ENCODE peak calls at places on chromosome 6, in five cellular contexts. One of them, this sample, is unnamed.
A peak's percentile ranks its signal among the peaks of the same experiment; 100 is the strongest.

GRCh38 chr6:76072562-76072961 is at the start of gene IMPG1:
- DNase-seq in keratinocyte: no peak
- DNase-seq in SK-N-SH: no peak
- DNase-seq in OCI-LY7: no peak
- DNase-seq in body of pancreas: no peak
- DNase-seq in this sample: no peak

GRCh38 chr6:79710127-79710526 is 79.0 kb downstream of the SH3BGRL2 start:
- DNase-seq in OCI-LY7: no peak
- DNase-seq in SK-N-SH: no peak
- DNase-seq in body of pancreas: no peak
- DNase-seq in keratinocyte: no peak
- DNase-seq in this sample: no peak

GRCh38 chr6:112130878-112131277 is 43.5 kb downstream of the FAM229B start:
- DNase-seq in keratinocyte: no peak
- DNase-seq in body of pancreas: no peak
- DNase-seq in OCI-LY7: no peak
- DNase-seq in SK-N-SH: no peak
- DNase-seq in this sample: no peak

GRCh38 chr6:111269401-111269970 is 182.2 kb downstream of the SLC16A10 start:
- DNase-seq in OCI-LY7: no peak
- DNase-seq in SK-N-SH: no peak
- DNase-seq in body of pancreas: no peak
- DNase-seq in keratinocyte: no peak
- DNase-seq in this sample: no peak

GRCh38 chr6:37615564-37616340 is 81.9 kb downstream of the MDGA1 start:
- DNase-seq in keratinocyte: no peak
- DNase-seq in OCI-LY7: no peak
- DNase-seq in SK-N-SH: no peak
- DNase-seq in body of pancreas: no peak
- DNase-seq in this sample: no peak

GRCh38 chr6:16337280-16337975 is 99.0 kb downstream of the GMPR start:
- DNase-seq in SK-N-SH: peak; percentile 81
- DNase-seq in keratinocyte: no peak
- DNase-seq in body of pancreas: peak; percentile 71
- DNase-seq in OCI-LY7: no peak
- DNase-seq in this sample: peak; percentile 49

GRCh38 chr6:4809999-4810918 is 34.1 kb downstream of the CDYL start:
- DNase-seq in SK-N-SH: no peak
- DNase-seq in keratinocyte: no peak
- DNase-seq in body of pancreas: no peak
- DNase-seq in OCI-LY7: no peak
- DNase-seq in this sample: no peak

GRCh38 chr6:117448011-117448410 is 22.3 kb upstream of the ROS1 start:
- DNase-seq in body of pancreas: no peak
- DNase-seq in SK-N-SH: no peak
- DNase-seq in OCI-LY7: no peak
- DNase-seq in keratinocyte: no peak
- DNase-seq in this sample: peak; percentile 45

GRCh38 chr6:11427091-11427739 is 110.3 kb upstream of the TMEM170B start:
- DNase-seq in body of pancreas: no peak
- DNase-seq in SK-N-SH: no peak
- DNase-seq in OCI-LY7: no peak
- DNase-seq in keratinocyte: no peak
- DNase-seq in this sample: no peak

GRCh38 chr6:49027644-49028043 is 435.4 kb downstream of the MMUT start:
- DNase-seq in OCI-LY7: no peak
- DNase-seq in body of pancreas: no peak
- DNase-seq in SK-N-SH: no peak
- DNase-seq in keratinocyte: no peak
- DNase-seq in this sample: no peak

GRCh38 chr6:43885399-43886066 is 115.5 kb downstream of the VEGFA start:
- DNase-seq in OCI-LY7: no peak
- DNase-seq in body of pancreas: no peak
- DNase-seq in SK-N-SH: no peak
- DNase-seq in keratinocyte: no peak
- DNase-seq in this sample: no peak

GRCh38 chr6:30963641-30964040 is 19.9 kb upstream of the MUC21 start:
- DNase-seq in body of pancreas: no peak
- DNase-seq in OCI-LY7: no peak
- DNase-seq in SK-N-SH: no peak
- DNase-seq in keratinocyte: no peak
- DNase-seq in this sample: no peak

GRCh38 chr6:13013681-13014550 is 297.3 kb downstream of the PHACTR1 start:
- DNase-seq in SK-N-SH: peak; percentile 76
- DNase-seq in keratinocyte: no peak
- DNase-seq in body of pancreas: no peak
- DNase-seq in OCI-LY7: no peak
- DNase-seq in this sample: peak; percentile 74

GRCh38 chr6:118912646-118913045 is 18.7 kb downstream of the ASF1A start:
- DNase-seq in SK-N-SH: peak; percentile 27
- DNase-seq in keratinocyte: no peak
- DNase-seq in body of pancreas: no peak
- DNase-seq in OCI-LY7: no peak
- DNase-seq in this sample: no peak

GRCh38 chr6:144335914-144336313 is 50.8 kb downstream of the UTRN start:
- DNase-seq in SK-N-SH: no peak
- DNase-seq in OCI-LY7: peak; percentile 61
- DNase-seq in keratinocyte: peak; percentile 67
- DNase-seq in body of pancreas: no peak
- DNase-seq in this sample: no peak

GRCh38 chr6:144335315-144335861 is 50.3 kb downstream of the UTRN start:
- DNase-seq in keratinocyte: no peak
- DNase-seq in SK-N-SH: no peak
- DNase-seq in OCI-LY7: peak; percentile 35
- DNase-seq in body of pancreas: no peak
- DNase-seq in this sample: no peak

GRCh38 chr6:144332177-144332576 is 47.0 kb downstream of the UTRN start:
- DNase-seq in body of pancreas: no peak
- DNase-seq in keratinocyte: no peak
- DNase-seq in SK-N-SH: no peak
- DNase-seq in OCI-LY7: no peak
- DNase-seq in this sample: peak; percentile 29

GRCh38 chr6:144331610-144332009 is 46.5 kb downstream of the UTRN start:
- DNase-seq in keratinocyte: no peak
- DNase-seq in OCI-LY7: no peak
- DNase-seq in SK-N-SH: no peak
- DNase-seq in body of pancreas: no peak
- DNase-seq in this sample: peak; percentile 65

DNA sequence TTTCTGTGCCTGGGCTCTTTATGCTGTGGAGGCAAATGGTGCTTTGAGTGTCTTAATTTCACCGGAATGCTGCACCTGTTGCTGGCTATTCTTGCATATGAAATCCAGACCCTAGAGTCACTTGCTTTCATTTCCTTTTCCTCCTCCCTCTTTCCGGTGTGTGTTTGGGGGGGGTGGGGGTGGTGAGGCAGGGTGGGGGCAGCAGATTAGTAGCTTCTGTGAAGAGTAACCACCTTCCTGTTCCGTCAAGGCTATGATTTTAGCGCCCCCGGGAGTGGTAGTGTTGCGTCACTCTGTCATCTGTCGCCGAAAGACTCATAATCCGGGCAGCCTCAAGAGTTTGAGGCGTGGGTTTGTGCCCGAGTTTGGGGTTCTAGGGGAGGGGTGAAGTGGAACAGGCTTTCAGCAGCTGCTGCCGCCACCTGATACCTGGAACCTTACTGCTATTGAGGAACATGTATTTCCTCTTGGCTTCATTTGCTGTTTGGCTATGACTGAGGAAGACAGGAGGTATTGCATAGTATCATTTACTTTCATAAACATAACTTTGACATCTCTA is 49.1 kb downstream of the UTRN start:
- DNase-seq in OCI-LY7: peak; percentile 68
- DNase-seq in keratinocyte: no peak
- DNase-seq in body of pancreas: peak; percentile 49
- DNase-seq in SK-N-SH: no peak
- DNase-seq in this sample: no peak
- H3K4me3 ChIP-seq in OCI-LY7: peak overlapping the region; percentile 54
- H3K4me3 ChIP-seq in keratinocyte: no peak overlapping the region
- H3K4me3 ChIP-seq in body of pancreas: no peak overlapping the region
- H3K4me3 ChIP-seq in SK-N-SH: no peak overlapping the region
- H3K4me3 ChIP-seq in this sample: no peak overlapping the region

DNA sequence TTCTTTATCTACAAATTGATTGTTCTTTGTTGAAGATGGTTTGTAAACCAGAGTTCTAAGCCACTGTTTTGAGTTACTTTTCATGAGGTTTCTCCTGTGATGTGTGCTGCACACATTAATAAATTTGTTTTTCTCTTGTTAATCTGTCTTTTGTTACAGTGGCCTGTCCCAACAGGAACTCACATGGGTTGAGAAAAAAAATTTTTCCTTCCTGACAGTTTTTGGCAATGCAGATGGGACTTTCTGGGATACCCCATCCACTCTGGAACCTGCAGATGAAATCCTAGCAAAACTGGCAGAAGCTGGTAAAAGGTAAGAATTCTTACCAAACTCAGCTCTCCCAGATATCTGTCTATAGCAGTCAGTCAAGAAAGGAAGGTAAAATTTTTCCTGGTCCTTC is 88.1 kb downstream of the CEP162 start:
- DNase-seq in body of pancreas: no peak
- DNase-seq in OCI-LY7: no peak
- DNase-seq in keratinocyte: no peak
- DNase-seq in SK-N-SH: no peak
- DNase-seq in this sample: no peak
- H3K27ac ChIP-seq in body of pancreas: no peak overlapping the region
- H3K27ac ChIP-seq in OCI-LY7: no peak overlapping the region
- H3K27ac ChIP-seq in keratinocyte: no peak overlapping the region
- H3K27ac ChIP-seq in SK-N-SH: no peak overlapping the region
- H3K27ac ChIP-seq in this sample: no peak overlapping the region

GRCh38 chr6:26232950-26233607 is 131.9 kb upstream of the BTN3A2 start:
- DNase-seq in SK-N-SH: no peak
- DNase-seq in keratinocyte: no peak
- DNase-seq in body of pancreas: no peak
- DNase-seq in OCI-LY7: no peak
- DNase-seq in this sample: peak; percentile 74

GRCh38 chr6:26232306-26232949 is 132.6 kb upstream of the BTN3A2 start:
- DNase-seq in body of pancreas: no peak
- DNase-seq in SK-N-SH: no peak
- DNase-seq in keratinocyte: no peak
- DNase-seq in OCI-LY7: no peak
- DNase-seq in this sample: no peak

GRCh38 chr6:26234421-26235239 is 130.4 kb upstream of the BTN3A2 start:
- DNase-seq in body of pancreas: peak; percentile 59
- DNase-seq in keratinocyte: no peak
- DNase-seq in OCI-LY7: peak; percentile 90
- DNase-seq in SK-N-SH: peak; percentile 73
- DNase-seq in this sample: peak; percentile 87

GRCh38 chr6:26233608-26234420 is 131.2 kb upstream of the BTN3A2 start:
- DNase-seq in keratinocyte: no peak
- DNase-seq in body of pancreas: peak; percentile 55
- DNase-seq in SK-N-SH: peak; percentile 40
- DNase-seq in OCI-LY7: peak; percentile 91
- DNase-seq in this sample: peak; percentile 82

DNA sequence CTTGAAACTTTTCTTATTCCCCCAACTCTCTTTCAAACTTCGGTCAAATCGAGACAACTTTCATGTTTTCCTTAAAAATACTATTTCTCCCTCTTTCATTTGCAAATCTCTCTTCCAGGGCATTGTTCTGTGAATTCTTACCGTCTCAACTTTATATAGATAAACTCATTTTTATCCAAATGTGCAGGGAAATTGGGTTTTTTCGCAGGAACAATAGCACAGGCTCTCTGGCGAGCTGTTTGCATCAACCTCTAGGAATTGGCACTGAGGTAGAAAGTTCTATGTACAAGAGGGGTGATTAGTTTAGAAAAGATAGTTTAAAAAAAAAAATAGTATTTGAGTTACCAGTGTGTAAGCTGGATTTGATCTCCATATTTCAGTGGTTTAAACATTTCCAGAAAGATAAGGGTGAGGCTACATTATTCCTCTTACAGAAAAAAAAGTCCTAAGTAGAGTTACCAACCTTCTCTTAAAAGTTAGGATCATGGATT is 129.7 kb upstream of the BTN3A2 start:
- DNase-seq in body of pancreas: no peak
- DNase-seq in keratinocyte: no peak
- DNase-seq in SK-N-SH: no peak
- DNase-seq in OCI-LY7: peak; percentile 54
- DNase-seq in this sample: no peak
- H3K4me3 ChIP-seq in body of pancreas: no peak overlapping the region
- H3K4me3 ChIP-seq in keratinocyte: peak overlapping the region; percentile 73
- H3K4me3 ChIP-seq in SK-N-SH: peak overlapping the region; percentile 61
- H3K4me3 ChIP-seq in OCI-LY7: peak overlapping the region; percentile 69
- H3K4me3 ChIP-seq in this sample: peak overlapping the region; percentile 81

GRCh38 chr6:41732601-41733348 is 2.6 kb downstream of the TFEB start:
- DNase-seq in OCI-LY7: peak; percentile 87
- DNase-seq in SK-N-SH: no peak
- DNase-seq in body of pancreas: peak; percentile 36
- DNase-seq in keratinocyte: no peak
- DNase-seq in this sample: peak; percentile 65
- H3K27ac ChIP-seq in OCI-LY7: peak overlapping the region; percentile 94
- H3K27ac ChIP-seq in SK-N-SH: peak overlapping the region; percentile 81
- H3K27ac ChIP-seq in body of pancreas: peak overlapping the region; percentile 87
- H3K27ac ChIP-seq in keratinocyte: peak overlapping the region; percentile 23
- H3K27ac ChIP-seq in this sample: no peak overlapping the region

DNA sequence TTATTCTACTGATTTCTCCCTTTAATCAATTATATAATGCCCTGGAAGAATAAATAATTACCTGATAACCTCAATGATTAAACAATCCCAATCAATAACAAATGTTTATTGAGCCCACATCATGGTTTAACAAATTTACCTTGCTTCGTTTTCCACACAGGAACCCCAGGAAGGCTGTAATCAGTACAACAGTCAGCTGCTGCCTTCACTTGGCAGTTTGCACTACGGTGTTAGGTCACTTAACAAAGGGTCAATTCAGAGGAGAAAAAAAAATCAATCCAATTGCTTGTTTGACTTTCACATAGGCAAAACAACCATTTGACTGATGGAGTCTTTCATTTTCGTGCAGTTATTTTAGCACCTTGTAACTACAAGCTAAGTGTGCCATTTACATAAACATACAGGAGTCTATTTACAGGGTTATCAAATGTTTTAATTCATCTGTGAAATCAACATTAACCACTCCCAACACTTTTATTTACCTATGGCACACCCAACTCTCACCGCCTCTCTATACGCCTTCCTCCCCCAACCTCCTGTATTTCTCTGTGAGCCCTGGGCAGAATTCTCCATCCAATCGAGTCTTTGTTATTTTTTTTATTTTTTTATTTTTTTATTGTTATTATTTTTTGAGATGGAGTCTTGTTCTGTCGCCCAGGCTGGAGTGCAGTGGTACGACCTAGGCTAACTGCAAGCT is 140.4 kb upstream of the TAB2 start:
- DNase-seq in body of pancreas: peak; percentile 74
- DNase-seq in keratinocyte: no peak
- DNase-seq in SK-N-SH: no peak
- DNase-seq in OCI-LY7: no peak
- DNase-seq in this sample: no peak
- H3K4me3 ChIP-seq in body of pancreas: no peak overlapping the region
- H3K4me3 ChIP-seq in keratinocyte: no peak overlapping the region
- H3K4me3 ChIP-seq in SK-N-SH: no peak overlapping the region
- H3K4me3 ChIP-seq in OCI-LY7: no peak overlapping the region
- H3K4me3 ChIP-seq in this sample: no peak overlapping the region

GRCh38 chr6:149054559-149055194 is 262.8 kb upstream of the TAB2 start:
- DNase-seq in SK-N-SH: no peak
- DNase-seq in OCI-LY7: no peak
- DNase-seq in keratinocyte: no peak
- DNase-seq in body of pancreas: peak; percentile 25
- DNase-seq in this sample: no peak
- H3K27ac ChIP-seq in SK-N-SH: no peak overlapping the region
- H3K27ac ChIP-seq in OCI-LY7: no peak overlapping the region
- H3K27ac ChIP-seq in keratinocyte: no peak overlapping the region
- H3K27ac ChIP-seq in body of pancreas: peak overlapping the region; percentile 72
- H3K27ac ChIP-seq in this sample: no peak overlapping the region

GRCh38 chr6:109383438-109383940 is 1.2 kb upstream of the CD164 start:
- DNase-seq in SK-N-SH: no peak
- DNase-seq in keratinocyte: no peak
- DNase-seq in OCI-LY7: no peak
- DNase-seq in body of pancreas: no peak
- DNase-seq in this sample: no peak
- H3K4me3 ChIP-seq in SK-N-SH: peak overlapping the region; percentile 95
- H3K4me3 ChIP-seq in keratinocyte: peak overlapping the region; percentile 60
- H3K4me3 ChIP-seq in OCI-LY7: peak overlapping the region; percentile 91
- H3K4me3 ChIP-seq in body of pancreas: peak overlapping the region; percentile 88
- H3K4me3 ChIP-seq in this sample: peak overlapping the region; percentile 97